ENCODE peak calls at places on chromosomes 5 and 9, in five cellular contexts. V, H, C, Z and Q are unnamed samples.

GRCh38 chr5:56516936-56517521 is 283.9 kb upstream of the ANKRD55 start:
- DNase-seq in V (no peak), H (no peak), C (no peak), Z (peak), Q (no peak)

GRCh38 chr5:133749331-133749985 is 137.1 kb upstream of the FSTL4 start:
- DNase-seq in V (no peak), H (no peak), C (no peak), Z (no peak), Q (no peak)

GRCh38 chr5:61768692-61769281 is 436.7 kb downstream of the ZSWIM6 start:
- DNase-seq in V (no peak), H (no peak), C (no peak), Z (peak), Q (no peak)

GRCh38 chr9:81595887-81596558 is 93.3 kb downstream of the TLE1 start:
- DNase-seq in V (no peak), H (no peak), C (no peak), Z (no peak), Q (no peak)

GRCh38 chr9:84493284-84493947 is 152.9 kb upstream of the SLC28A3 start:
- DNase-seq in V (no peak), H (no peak), C (no peak), Z (no peak), Q (no peak)

GRCh38 chr9:34413229-34413852 is 36.6 kb upstream of the MYORG start:
- DNase-seq in V (no peak), H (no peak), C (no peak), Z (peak), Q (no peak)

GRCh38 chr5:115510145-115510640 is 34.4 kb downstream of the FEM1C start:
- DNase-seq in V (no peak), H (no peak), C (no peak), Z (no peak), Q (no peak)

GRCh38 chr5:141857226-141857625 is 21.0 kb downstream of the PCDH1 start:
- DNase-seq in V (no peak), H (no peak), C (no peak), Z (no peak), Q (no peak)

GRCh38 chr9:77215874-77216273 is 38.5 kb downstream of the VPS13A start:
- DNase-seq in V (no peak), H (no peak), C (no peak), Z (no peak), Q (no peak)

GRCh38 chr5:83251849-83252248 is 174.5 kb downstream of the XRCC4 start:
- DNase-seq in V (no peak), H (no peak), C (no peak), Z (no peak), Q (no peak)

GRCh38 chr9:38771593-38771992 is 51.7 kb upstream of the FAM240B start:
- DNase-seq in V (no peak), H (no peak), C (no peak), Z (no peak), Q (no peak)

GRCh38 chr5:93192107-93192506 is 388.9 kb downstream of the NR2F1-AS1 start:
- DNase-seq in V (no peak), H (no peak), C (no peak), Z (peak), Q (no peak)

GRCh38 chr5:40691894-40692293 is 12.2 kb downstream of the PTGER4 start:
- DNase-seq in V (no peak), H (no peak), C (no peak), Z (no peak), Q (no peak)

GRCh38 chr9:109912082-109912581 is 132.1 kb downstream of the PALM2AKAP2 start:
- DNase-seq in V (no peak), H (no peak), C (no peak), Z (peak), Q (no peak)

GRCh38 chr5:177498013-177498847 is 826 bp upstream of the PDLIM7 start:
- DNase-seq in V (peak), H (no peak), C (no peak), Z (no peak), Q (no peak)

GRCh38 chr5:55969956-55970355 is 24.8 kb downstream of the IL6ST start:
- DNase-seq in V (no peak), H (no peak), C (no peak), Z (peak), Q (no peak)

GRCh38 chr5:16492398-16493175 is 27.0 kb upstream of the ZNF622 start:
- DNase-seq in V (no peak), H (no peak), C (no peak), Z (peak), Q (no peak)

GRCh38 chr9:114591206-114591853 is 3.8 kb downstream of the ATP6V1G1 start:
- DNase-seq in V (no peak), H (no peak), C (no peak), Z (peak), Q (no peak)